ENCODE peak calls at places on chromosomes 12 and 14, in seven cellular contexts. L is frontal cortex; C is M059J; U is activated naive CD4-positive, alpha-beta T cell treated with anti-CD3 and anti-CD28 coated beads for 36 hours; R is NCI-H1694; I is foreskin fibroblast; J is WTC11. E is an unnamed sample.

GRCh38 chr12:118704517-118704916 is 276.8 kb upstream of the SRRM4 start:
- DNase-seq in L (no peak), C (peak), U (no peak), R (no peak), I (no peak), J (peak), E (no peak)

GRCh38 chr12:6957741-6958608 is 6.8 kb downstream of the PTPN6 start:
- DNase-seq in L (no peak), C (no peak), U (no peak), R (no peak), I (no peak), J (no peak), E (no peak)

GRCh38 chr12:123900898-123901376 is 71.7 kb downstream of the CCDC92 start:
- DNase-seq in L (no peak), C (no peak), U (peak), R (no peak), I (peak), J (peak), E (no peak)

GRCh38 chr14:25003537-25003936 is 46.4 kb downstream of the STXBP6 start:
- DNase-seq in L (no peak), C (peak), U (no peak), R (no peak), I (peak), J (no peak), E (no peak)

GRCh38 chr12:51846911-51847829 is 1.3 kb downstream of the FIGNL2 start:
- DNase-seq in L (peak), C (peak), U (peak), R (no peak), I (peak), J (peak), E (no peak)

GRCh38 chr12:2288001-2288400 is 235.2 kb downstream of the CACNA1C start:
- DNase-seq in L (no peak), C (peak), U (no peak), R (no peak), I (peak), J (no peak), E (no peak)

GRCh38 chr12:17304503-17305347 is 698.8 kb upstream of the LMO3 start:
- DNase-seq in L (no peak), C (peak), U (no peak), R (no peak), I (no peak), J (no peak), E (no peak)

GRCh38 chr12:101117842-101118241 is 92.2 kb downstream of the SLC5A8 start:
- DNase-seq in L (no peak), C (peak), U (no peak), R (no peak), I (no peak), J (no peak), E (no peak)

GRCh38 chr14:93926873-93927571 is at the start of gene FAM181A:
- DNase-seq in L (no peak), C (no peak), U (no peak), R (no peak), I (no peak), J (no peak), E (no peak)

GRCh38 chr12:89593873-89594272 is 68.0 kb upstream of the POC1B start:
- DNase-seq in L (no peak), C (no peak), U (no peak), R (no peak), I (no peak), J (no peak), E (no peak)

GRCh38 chr14:22838631-22839041 is 2.3 kb downstream of the MMP14 start:
- DNase-seq in L (no peak), C (peak), U (no peak), R (no peak), I (peak), J (no peak), E (no peak)

GRCh38 chr12:104083769-104084475 is 19.6 kb downstream of the HCFC2 start:
- DNase-seq in L (no peak), C (no peak), U (peak), R (no peak), I (no peak), J (no peak), E (no peak)

GRCh38 chr12:113066806-113067400 is 10.4 kb downstream of the DTX1 start:
- DNase-seq in L (no peak), C (no peak), U (no peak), R (no peak), I (no peak), J (no peak), E (no peak)

GRCh38 chr12:47408171-47408871 is 297.5 kb downstream of the RPAP3 start:
- DNase-seq in L (no peak), C (peak), U (peak), R (no peak), I (no peak), J (peak), E (no peak)

GRCh38 chr14:94542111-94542810 is 19.0 kb upstream of the SERPINA4 start:
- DNase-seq in L (no peak), C (peak), U (no peak), R (no peak), I (peak), J (no peak), E (no peak)

GRCh38 chr14:100529561-100530031 is 57.6 kb downstream of the BEGAIN start:
- DNase-seq in L (no peak), C (no peak), U (no peak), R (no peak), I (no peak), J (peak), E (no peak)